ENCODE peak calls at places on chromosome 18, in five cellular contexts. F is NCI-H345, B is GM06990, C is MCF 10A, W is ELF-1. E is an unnamed sample.

GRCh38 chr18:21056545-21056944 is 55.1 kb downstream of the ROCK1 start:
- DNase-seq in C (peak), W (no peak), F (no peak), B (no peak), E (no peak)

GRCh38 chr18:39788395-39788794 is 2166.6 kb upstream of the PIK3C3 start:
- DNase-seq in C (peak), W (no peak), F (no peak), B (no peak), E (no peak)

GRCh38 chr18:48803518-48803917 is 147.2 kb downstream of the SMAD7 start:
- DNase-seq in C (no peak), F (no peak), W (no peak), B (no peak), E (peak)

GRCh38 chr18:22473366-22473765 is 55.7 kb upstream of the CTAGE1 start:
- DNase-seq in F (no peak), B (no peak), C (peak), W (no peak), E (no peak)

GRCh38 chr18:65146615-65147014 is 604.2 kb upstream of the CDH7 start:
- DNase-seq in F (no peak), B (no peak), C (no peak), W (no peak), E (no peak)

GRCh38 chr18:72119082-72119481 is 425.1 kb downstream of the CBLN2 start:
- DNase-seq in C (no peak), B (no peak), F (peak), W (no peak), E (no peak)

GRCh38 chr18:23283933-23284430 is 148.7 kb downstream of the CABLES1 start:
- DNase-seq in F (no peak), W (peak), B (no peak), C (peak), E (peak)

GRCh38 chr18:63314991-63315662 is 4.4 kb downstream of the BCL2 start:
- DNase-seq in C (no peak), B (no peak), F (no peak), W (no peak), E (no peak)

GRCh38 chr18:8942021-8942908 is 160.2 kb upstream of the NDUFV2 start:
- DNase-seq in B (no peak), C (no peak), W (no peak), F (no peak), E (no peak)

GRCh38 chr18:21489119-21489750 is 111.3 kb downstream of the ESCO1 start:
- DNase-seq in C (peak), F (peak), B (no peak), W (peak), E (no peak)

GRCh38 chr18:67463829-67464228 is 52.7 kb downstream of the DSEL start:
- DNase-seq in W (peak), F (no peak), C (no peak), B (no peak), E (no peak)

GRCh38 chr18:49431563-49431962 is 28.9 kb downstream of the DYM start:
- DNase-seq in C (peak), B (no peak), W (peak), F (no peak), E (peak)

GRCh38 chr18:24631238-24632025 is 171.0 kb downstream of the HRH4 start:
- DNase-seq in F (peak), B (no peak), C (no peak), W (no peak), E (no peak)

GRCh38 chr18:22505136-22505535 is 87.4 kb upstream of the CTAGE1 start:
- DNase-seq in C (no peak), F (no peak), B (no peak), W (no peak), E (no peak)

GRCh38 chr18:47160256-47160655 is 10.0 kb upstream of the HDHD2 start:
- DNase-seq in C (no peak), F (no peak), W (no peak), B (no peak), E (no peak)

GRCh38 chr18:13804305-13804704 is 19.6 kb upstream of the MC5R start:
- DNase-seq in W (no peak), C (no peak), B (no peak), F (no peak), E (no peak)

GRCh38 chr18:35040638-35040987 is 600 bp upstream of the MAPRE2 start:
- DNase-seq in B (no peak), F (no peak), C (no peak), W (no peak), E (no peak)

GRCh38 chr18:68233043-68233442 is 481.9 kb downstream of the TMX3 start:
- DNase-seq in C (no peak), F (peak), B (no peak), W (no peak), E (no peak)

GRCh38 chr18:3008546-3008945 is 4.4 kb downstream of the LPIN2 start:
- DNase-seq in B (no peak), W (no peak), C (peak), F (no peak), E (no peak)

GRCh38 chr18:59902180-59902992 is 2.6 kb downstream of the PMAIP1 start:
- DNase-seq in B (peak), W (no peak), F (no peak), C (no peak), E (peak)

GRCh38 chr18:48673456-48674197 is 134.8 kb downstream of the CTIF start:
- DNase-seq in B (no peak), F (no peak), W (no peak), C (no peak), E (no peak)

GRCh38 chr18:79935925-79936324 is 15.5 kb downstream of the SLC66A2 start:
- DNase-seq in F (no peak), W (no peak), C (no peak), B (no peak), E (peak)

GRCh38 chr18:43571078-43571689 is 293.9 kb upstream of the SYT4 start:
- DNase-seq in B (no peak), F (peak), W (peak), C (peak), E (no peak)

GRCh38 chr18:79964330-79965118 is at the start of gene HSBP1L1:
- DNase-seq in C (peak), W (peak), F (peak), B (peak), E (peak)

GRCh38 chr18:43596106-43596712 is 318.9 kb upstream of the SYT4 start:
- DNase-seq in B (no peak), C (peak), W (no peak), F (peak), E (no peak)

E was measured in islet precursor cell.